ENCODE peak calls at places on chromosome 20, in six cellular contexts. K, C, D, J, M and F are unnamed samples.

GRCh38 chr20:47543006-47543431 is 41.3 kb downstream of the NCOA3 start:
- DNase-seq in J (no peak), K (peak; percentile 43), M (peak; percentile 72), D (no peak), C (no peak), F (no peak)

GRCh38 chr20:19104186-19104585 is 108.3 kb upstream of the SLC24A3 start:
- DNase-seq in J (no peak), K (no peak), C (no peak), D (no peak), M (no peak), F (no peak)

GRCh38 chr20:41746635-41747034 is 128.5 kb upstream of the CHD6 start:
- DNase-seq in J (no peak), C (no peak), K (no peak), D (no peak), M (no peak), F (no peak)

GRCh38 chr20:41524980-41525613 is 93.1 kb downstream of the CHD6 start:
- DNase-seq in C (no peak), K (peak; percentile 58), J (no peak), D (no peak), M (no peak), F (no peak)

GRCh38 chr20:14947536-14947935 is 610.1 kb upstream of the FLRT3 start:
- DNase-seq in J (no peak), D (no peak), K (no peak), C (peak; percentile 79), M (no peak), F (no peak)

GRCh38 chr20:63856111-63856511 is 5.2 kb upstream of the ABHD16B start:
- DNase-seq in J (peak; percentile 65), M (no peak), D (no peak), C (peak; percentile 38), K (no peak), F (no peak)

GRCh38 chr20:46592580-46593362 is 42.3 kb upstream of the OCSTAMP start:
- DNase-seq in J (peak; percentile 47), C (peak; percentile 37), K (no peak), M (no peak), D (no peak), F (no peak)

GRCh38 chr20:34045294-34045693 is 51.6 kb downstream of the RALY start:
- DNase-seq in C (no peak), M (no peak), K (peak; percentile 18), J (no peak), D (no peak), F (no peak)

GRCh38 chr20:49356676-49357075 is 78.8 kb upstream of the ZNFX1 start:
- DNase-seq in K (no peak), C (no peak), D (no peak), J (no peak), M (no peak), F (no peak)

GRCh38 chr20:49361872-49362663 is 84.2 kb upstream of the ZNFX1 start:
- DNase-seq in D (no peak), C (no peak), M (no peak), K (no peak), J (no peak), F (no peak)

GRCh38 chr20:49354673-49355072 is 76.8 kb upstream of the ZNFX1 start:
- DNase-seq in M (no peak), C (no peak), K (no peak), J (no peak), D (no peak), F (no peak)

DNA sequence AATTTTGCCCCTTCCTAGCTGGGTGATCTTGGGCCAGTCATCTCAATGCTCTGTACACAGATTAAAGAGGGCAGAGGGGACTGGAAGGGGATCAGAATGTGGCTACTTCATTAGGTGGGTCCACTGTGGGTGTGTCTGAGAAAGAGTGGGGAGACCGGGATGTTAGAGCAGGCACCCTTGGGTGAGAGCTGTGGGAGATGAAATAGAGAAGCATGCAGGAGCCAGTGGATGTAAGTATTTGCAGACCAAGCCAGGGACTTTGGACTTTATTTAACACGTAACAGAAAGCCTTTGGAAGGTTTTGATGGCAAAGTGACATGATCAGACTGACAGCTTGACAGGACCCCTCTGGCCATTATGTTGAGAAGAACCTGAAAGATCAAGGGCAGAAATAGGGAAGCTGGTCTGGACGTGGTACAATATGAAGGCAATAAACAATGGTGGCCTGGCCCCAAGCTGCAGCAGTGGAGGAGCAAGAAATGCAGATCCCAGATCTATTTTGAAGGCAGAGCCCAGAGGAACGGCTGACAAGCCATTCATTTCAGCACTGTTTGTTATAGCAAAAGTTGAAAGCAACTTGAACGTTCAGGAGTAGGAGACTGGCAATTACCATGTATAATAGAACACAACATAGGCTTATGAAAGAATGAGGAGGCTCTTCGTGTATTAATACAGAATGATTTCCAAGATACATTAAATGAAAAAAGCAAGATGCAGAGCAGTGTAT is 82.5 kb upstream of the ZNFX1 start:
- DNase-seq in J (no peak), M (no peak), C (no peak), D (no peak), K (no peak), F (no peak)
- H2BK15ac ChIP-seq in J (no peak overlapping the region), M (no peak overlapping the region), C (no peak overlapping the region), D (no peak overlapping the region), K (no peak overlapping the region), F (no peak overlapping the region)

DNA sequence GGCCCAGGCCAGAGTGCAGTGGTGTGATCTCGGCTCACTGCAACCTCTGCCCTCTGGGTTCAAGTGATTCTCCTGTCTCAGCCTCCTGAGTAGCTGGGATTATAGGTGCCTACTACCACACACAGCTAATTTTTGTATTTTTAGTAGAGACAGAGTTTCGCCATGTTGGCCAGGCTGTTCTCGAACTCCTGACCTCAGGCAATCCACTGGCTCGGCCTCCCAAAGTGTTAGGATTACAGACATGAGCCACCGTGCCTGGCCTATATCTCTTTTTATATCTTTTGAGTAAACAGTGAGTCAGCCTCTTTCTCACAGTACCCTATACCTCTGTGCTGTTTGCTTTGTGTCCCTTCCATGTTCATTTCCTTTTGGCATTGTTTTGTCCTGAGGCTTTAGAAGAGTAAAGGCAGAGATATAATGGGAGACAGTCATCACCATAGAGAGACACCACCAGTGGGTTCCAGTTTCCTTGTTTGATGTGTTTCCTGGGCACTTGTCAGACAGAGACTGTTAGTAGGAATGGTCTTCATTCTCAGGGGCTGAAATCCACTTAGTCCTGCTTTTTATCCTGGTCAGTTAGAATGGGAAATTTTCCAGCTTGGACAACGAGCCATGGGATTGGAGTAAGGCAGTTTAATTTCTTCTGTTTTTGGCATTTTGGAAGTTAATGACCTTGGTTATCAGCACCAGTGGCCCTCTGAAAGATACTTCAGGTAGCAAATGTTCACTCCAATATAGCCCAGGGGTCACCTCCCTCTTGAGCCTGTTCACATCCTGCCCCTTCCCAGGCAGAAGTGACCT is 32.2 kb upstream of the ASXL1 start:
- DNase-seq in M (peak; percentile 86), J (no peak), K (peak; percentile 79), C (peak; percentile 32), D (no peak), F (no peak)
- H3K9ac ChIP-seq in M (no peak overlapping the region), J (no peak overlapping the region), K (no peak overlapping the region), C (no peak overlapping the region), D (no peak overlapping the region), F (no peak overlapping the region)

DNA sequence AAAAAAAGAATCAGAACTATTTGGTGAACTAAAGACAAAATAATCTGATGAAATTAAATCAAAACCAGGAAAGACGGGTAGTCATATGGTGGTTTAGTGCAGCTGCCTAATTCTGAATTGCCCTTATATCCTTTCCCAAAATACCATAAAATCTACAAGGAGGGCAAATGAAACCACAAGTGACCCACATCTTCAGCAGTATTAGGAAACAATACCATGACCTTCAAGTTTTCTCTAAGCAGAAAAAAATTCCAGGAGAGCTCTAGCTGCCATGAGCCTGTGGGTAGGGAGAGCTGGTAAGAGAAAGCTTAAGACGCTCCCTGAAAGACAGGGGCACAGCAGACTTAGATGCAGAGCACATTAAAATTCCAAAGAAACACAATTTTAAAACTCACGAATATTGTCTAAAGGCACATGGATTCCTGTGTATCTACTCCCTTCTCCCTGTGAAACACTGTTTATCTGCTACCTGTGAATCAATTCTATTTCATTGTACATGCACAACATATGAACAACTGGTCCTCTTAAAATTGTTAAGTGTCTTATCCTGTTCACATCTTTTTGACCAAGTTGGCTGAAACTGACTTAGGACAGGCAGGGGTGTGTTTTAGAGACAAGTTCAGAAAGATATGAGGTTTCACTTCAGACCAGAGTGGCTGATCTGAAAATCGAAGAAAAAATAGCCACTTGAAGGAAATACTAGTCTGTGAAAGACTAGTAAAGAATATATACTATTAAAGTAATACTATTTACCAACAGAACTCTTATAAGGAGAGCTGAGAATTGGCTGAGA is 153.6 kb upstream of the SHLD1 start:
- DNase-seq in D (no peak), C (no peak), M (no peak), K (no peak), J (no peak), F (no peak)
- H2BK15ac ChIP-seq in D (no peak overlapping the region), C (no peak overlapping the region), M (no peak overlapping the region), K (no peak overlapping the region), J (no peak overlapping the region), F (no peak overlapping the region)

DNA sequence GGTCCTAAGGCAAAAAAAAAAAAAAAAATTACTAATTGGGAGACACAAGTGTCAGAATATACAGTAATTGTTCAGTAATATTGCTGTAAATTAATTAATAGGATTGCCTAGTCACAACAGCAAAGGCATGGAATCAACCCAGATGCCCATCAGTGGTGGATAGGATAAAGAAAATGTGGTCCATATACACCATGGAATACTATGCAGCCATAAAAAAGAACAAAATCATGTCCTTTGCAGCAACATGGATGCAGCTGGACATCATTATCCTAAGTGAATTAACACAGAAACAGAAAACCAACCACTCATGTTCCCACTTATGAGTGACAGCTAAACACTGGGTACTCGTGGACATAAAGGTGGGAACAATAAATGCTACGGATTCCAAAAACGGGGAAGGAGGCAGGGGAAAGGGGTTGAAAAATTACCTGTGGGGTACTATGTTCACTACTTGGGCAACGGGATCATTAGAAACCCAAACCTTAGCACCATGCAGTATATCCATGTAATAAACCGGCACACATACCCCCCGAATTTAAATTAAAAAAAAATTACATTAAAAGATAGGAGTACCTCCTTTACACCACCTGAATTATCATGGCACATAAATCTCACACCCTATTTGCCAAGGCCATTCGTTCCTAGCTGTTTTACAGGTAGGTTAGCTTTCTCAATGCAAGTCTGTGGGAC is 689 bp upstream of the PFDN4 start:
- DNase-seq in J (no peak), C (no peak), D (no peak), K (no peak), M (no peak), F (no peak)
- H3K9ac ChIP-seq in J (no peak overlapping the region), C (no peak overlapping the region), D (no peak overlapping the region), K (no peak overlapping the region), M (peak overlapping the region; percentile 99), F (no peak overlapping the region)